ENCODE peak calls at places on chromosomes 13 and 19, in seven cellular contexts. D, I, X, G, U, O and Z are unnamed samples.

GRCh38 chr19:468587-469256 is 7.9 kb upstream of the SHC2 start:
- DNase-seq in D (no peak), I (no peak), X (no peak), U (no peak), O (no peak), G (no peak), Z (no peak)

GRCh38 chr19:50319156-50319555 is 10.0 kb downstream of the KCNC3 start:
- DNase-seq in D (no peak), I (no peak), X (no peak), G (no peak), O (no peak), U (no peak), Z (no peak)

GRCh38 chr13:20460744-20461143 is 64.9 kb downstream of the CRYL1 start:
- DNase-seq in I (peak), D (no peak), X (no peak), G (no peak), O (no peak), U (no peak), Z (no peak)

GRCh38 chr19:2428027-2428690 is 773 bp upstream of the TIMM13 start:
- DNase-seq in G (no peak), U (no peak), I (no peak), D (peak), O (peak), X (no peak), Z (no peak)

GRCh38 chr13:51895906-51896888 is 34.4 kb downstream of the CCDC70 start:
- DNase-seq in D (peak), U (peak), G (no peak), O (peak), X (peak), I (peak), Z (peak)

GRCh38 chr19:8585894-8586750 is 8.9 kb upstream of the MYO1F start:
- DNase-seq in I (peak), D (peak), U (peak), G (peak), O (peak), X (no peak), Z (peak)

GRCh38 chr13:66887088-66887487 is 343.0 kb downstream of the PCDH9 start:
- DNase-seq in X (peak), I (no peak), D (no peak), O (no peak), U (no peak), G (no peak), Z (no peak)

GRCh38 chr13:87821512-87821911 is 150.3 kb downstream of the SLITRK5 start:
- DNase-seq in U (no peak), D (no peak), O (no peak), X (peak), I (no peak), G (no peak), Z (no peak)

GRCh38 chr19:15260939-15261338 is 28.7 kb upstream of the EPHX3 start:
- DNase-seq in G (no peak), I (no peak), X (no peak), O (peak), D (no peak), U (no peak), Z (no peak)

GRCh38 chr19:36604656-36605100 is 435 bp upstream of the ZNF382 start:
- DNase-seq in I (peak), G (peak), D (peak), X (peak), O (peak), U (peak), Z (peak)

GRCh38 chr19:43784251-43784980 is 3.6 kb upstream of the KCNN4 start:
- DNase-seq in U (peak), D (peak), X (peak), O (peak), I (no peak), G (no peak), Z (peak)

GRCh38 chr13:21812192-21812626 is 141.3 kb downstream of the FGF9 start:
- DNase-seq in U (no peak), O (no peak), X (peak), G (no peak), D (no peak), I (no peak), Z (no peak)

GRCh38 chr19:49297403-49297802 is 27.6 kb downstream of the SLC6A16 start:
- DNase-seq in I (no peak), G (no peak), O (no peak), U (no peak), X (no peak), D (no peak), Z (no peak)

GRCh38 chr19:40225440-40226305 is 816 bp downstream of the CCNP start:
- DNase-seq in D (no peak), U (no peak), G (no peak), O (no peak), I (no peak), X (no peak), Z (no peak)

GRCh38 chr19:50911206-50912101 is at the start of gene KLK4:
- DNase-seq in I (no peak), O (no peak), D (no peak), U (no peak), G (no peak), X (no peak), Z (no peak)